ENCODE peak calls at places on chromosome 15, in six cellular contexts. O, V, Y, K, I and N are unnamed samples.

GRCh38 chr15:69976366-69976994 is 121.2 kb downstream of the TLE3 start:
- DNase-seq in O (no peak), V (no peak), Y (peak), K (peak), I (peak), N (no peak)

GRCh38 chr15:66006986-66007385 is 137.7 kb downstream of the RAB11A start:
- DNase-seq in O (no peak), V (peak), Y (no peak), K (no peak), I (no peak), N (no peak)

GRCh38 chr15:77282333-77282732 is 137.6 kb downstream of the PEAK1 start:
- DNase-seq in O (no peak), V (no peak), Y (peak), K (no peak), I (peak), N (no peak)

GRCh38 chr15:72861511-72861910 is 78.0 kb upstream of the ADPGK start:
- DNase-seq in O (peak), V (no peak), Y (no peak), K (no peak), I (no peak), N (no peak)

GRCh38 chr15:67592245-67592644 is 49.7 kb downstream of the MAP2K5 start:
- DNase-seq in O (no peak), V (no peak), Y (no peak), K (no peak), I (no peak), N (no peak)

GRCh38 chr15:40044717-40045571 is 6.0 kb upstream of the SRP14 start:
- DNase-seq in O (peak), V (peak), Y (peak), K (peak), I (peak), N (peak)

GRCh38 chr15:65869954-65870871 is 922 bp downstream of the RAB11A start:
- DNase-seq in O (no peak), V (no peak), Y (peak), K (peak), I (peak), N (peak)

GRCh38 chr15:78712797-78713515 is 71.9 kb upstream of the CHRNB4 start:
- DNase-seq in O (peak), V (no peak), Y (no peak), K (no peak), I (no peak), N (no peak)

GRCh38 chr15:31398677-31399260 is 72.1 kb downstream of the KLF13 start:
- DNase-seq in O (no peak), V (no peak), Y (no peak), K (no peak), I (no peak), N (no peak)

GRCh38 chr15:51267047-51267713 is 71.2 kb downstream of the CYP19A1 start:
- DNase-seq in O (no peak), V (no peak), Y (no peak), K (peak), I (no peak), N (no peak)
- H3K4me3 ChIP-seq in O (peak), V (peak), Y (peak), K (peak), I (peak), N (peak)

DNA sequence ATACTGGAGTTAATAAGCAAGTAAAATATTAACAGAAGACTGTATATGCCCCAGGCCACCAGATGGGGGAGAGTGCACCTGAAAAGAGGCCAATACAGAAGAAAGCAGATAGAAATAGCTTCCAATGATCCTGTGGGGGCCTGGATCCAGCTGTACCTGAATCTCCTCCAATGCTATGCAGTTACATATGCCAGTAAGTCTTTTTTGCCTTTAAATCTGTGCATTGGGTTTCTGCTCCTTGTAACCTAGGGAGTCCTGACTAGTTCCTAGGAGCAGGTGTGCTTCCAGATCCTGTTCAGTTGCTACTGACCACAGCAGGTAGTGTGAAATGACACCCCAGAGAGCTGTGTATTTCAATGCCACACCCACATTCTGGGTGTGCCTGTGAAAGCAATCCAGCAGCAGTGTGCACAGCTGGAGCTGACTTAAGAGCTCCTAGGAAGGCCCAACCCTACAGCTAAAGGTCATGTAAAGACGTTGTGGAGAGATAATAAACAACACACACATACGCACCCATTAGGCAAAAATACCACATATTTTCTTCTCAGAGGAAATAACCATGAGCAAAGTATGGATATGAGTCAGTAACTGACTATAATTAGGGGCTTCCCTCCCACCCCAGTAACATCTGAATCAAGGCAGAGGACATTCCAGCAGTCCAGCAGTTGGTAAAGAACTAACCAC is 62.2 kb upstream of the AKAP13 start:
- DNase-seq in O (no peak), V (peak), Y (peak), K (peak), I (no peak), N (no peak)
- TF ChIP-seq CTCF in O (no peak), V (no peak), Y (peak), K (no peak), I (no peak), N (no peak)

GRCh38 chr15:33194704-33195261 is at the start of gene FMN1:
- DNase-seq in O (peak), V (peak), Y (peak), K (peak), I (peak), N (peak)
- TF ChIP-seq POLR2A in O (no peak), V (no peak), Y (no peak), K (no peak), I (peak), N (no peak)

GRCh38 chr15:100339999-100340398 is 1.8 kb downstream of the ADAMTS17 start:
- DNase-seq in O (no peak), V (no peak), Y (no peak), K (no peak), I (no peak), N (no peak)
- H3K4me3 ChIP-seq in O (no peak), V (no peak), Y (no peak), K (no peak), I (no peak), N (no peak)

DNA sequence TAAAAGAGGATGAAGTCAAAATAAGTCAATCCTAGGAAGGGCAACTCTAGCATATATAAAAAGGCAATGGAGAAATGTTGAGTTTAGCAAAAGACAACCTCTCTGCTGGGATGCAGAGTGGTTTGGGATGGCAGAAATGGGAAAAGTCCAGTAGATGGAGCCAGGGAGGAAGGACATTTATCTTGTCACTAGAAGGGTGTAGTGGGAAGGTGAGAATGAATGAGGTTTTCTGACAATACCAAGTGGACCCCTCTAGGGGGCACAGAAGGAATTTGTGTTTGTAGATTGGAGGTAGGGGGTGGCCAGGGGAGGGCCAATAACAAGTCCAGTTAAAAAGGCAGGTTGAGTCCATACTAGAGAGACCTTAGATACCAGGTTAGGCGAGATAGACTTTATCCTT is 80.0 kb downstream of the THSD4 start:
- DNase-seq in O (no peak), V (peak), Y (no peak), K (no peak), I (no peak), N (no peak)
- TF ChIP-seq CTCF in O (no peak), V (peak), Y (no peak), K (no peak), I (peak), N (no peak)

DNA sequence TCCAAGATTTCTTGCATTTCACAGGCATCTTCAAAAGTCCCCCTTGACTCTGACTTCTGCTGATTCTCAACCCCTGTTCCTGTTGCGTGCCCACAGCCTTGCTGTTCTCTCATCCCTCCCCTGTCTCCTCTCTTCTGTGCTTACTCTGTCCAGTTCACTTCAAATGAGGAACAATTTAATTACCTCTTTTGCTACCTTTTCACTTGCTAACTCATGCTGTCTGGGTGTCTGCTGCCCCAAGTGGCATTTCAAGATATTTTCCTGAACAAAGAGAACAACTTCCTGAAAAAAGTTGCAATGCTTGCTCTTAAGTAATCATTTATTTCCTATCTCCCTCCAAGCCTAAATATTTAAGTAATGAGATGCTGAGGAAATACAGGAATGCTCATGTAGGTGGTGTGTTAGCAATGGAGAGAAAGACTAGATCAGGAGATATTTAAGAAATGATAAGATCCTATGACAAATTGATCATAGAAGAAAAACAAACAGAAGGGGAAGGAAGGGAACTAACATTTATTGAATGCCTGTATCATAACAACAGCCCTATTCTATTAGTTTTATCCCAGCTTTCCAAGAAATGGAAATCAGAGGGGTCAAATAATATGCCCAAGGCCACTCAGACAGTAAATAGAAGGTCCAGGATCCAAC is 42.2 kb downstream of the SV2B start:
- DNase-seq in O (no peak), V (peak), Y (no peak), K (peak), I (no peak), N (no peak)
- TF ChIP-seq POLR2A in O (no peak), V (no peak), Y (no peak), K (no peak), I (no peak), N (no peak)

DNA sequence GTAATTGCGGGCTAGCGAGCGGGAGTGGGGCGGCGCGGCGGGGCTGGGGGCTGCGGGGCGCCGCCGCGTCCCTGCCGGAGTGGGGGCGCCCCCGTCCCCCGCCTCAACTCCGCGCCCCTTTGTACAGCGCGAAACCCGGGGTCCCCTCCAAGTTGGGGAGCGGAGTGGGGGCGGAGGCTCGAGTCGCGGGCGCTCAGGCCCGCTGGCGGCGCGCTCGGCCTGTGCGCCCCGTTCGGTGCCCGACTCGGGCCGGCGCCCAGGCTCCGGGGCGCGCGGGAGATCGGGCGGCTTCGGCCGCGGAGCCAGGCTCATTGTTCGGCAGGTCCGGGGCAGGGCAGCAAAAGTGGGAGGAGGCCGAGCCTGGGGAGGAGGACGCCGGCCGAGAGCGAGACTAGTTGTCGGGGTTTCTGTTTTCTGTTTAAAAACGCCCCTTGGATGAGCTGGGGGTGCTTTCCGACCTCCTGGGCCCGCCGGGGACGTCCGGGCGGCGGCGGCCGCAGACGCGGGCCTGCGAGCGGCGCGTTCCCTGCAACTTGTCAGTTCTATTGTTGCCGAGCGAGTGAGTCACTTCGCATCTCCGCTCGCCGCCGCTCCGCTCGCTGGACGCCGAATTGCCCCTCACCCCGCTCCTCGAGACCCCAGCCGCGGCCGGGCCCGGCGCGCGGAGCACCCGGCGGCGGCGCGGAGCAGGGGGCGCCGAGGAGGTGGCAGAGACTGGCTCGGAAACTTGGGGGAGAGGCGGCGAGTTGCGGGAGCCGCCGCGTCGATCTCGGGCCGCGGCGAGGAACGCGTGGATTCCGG is 663 bp downstream of the TCF12 start:
- DNase-seq in O (no peak), V (peak), Y (peak), K (peak), I (peak), N (peak)
- H3K4me3 ChIP-seq in O (peak), V (peak), Y (peak), K (peak), I (peak), N (peak)